ENCODE peak calls at places on chromosomes 7 and 10, in four cellular contexts. F is H1, U is HepG2, H is SK-N-SH. B is an unnamed sample.

GRCh38 chr10:98449287-98449686 is 2.6 kb upstream of the HPS1 start:
- DNase-seq in F (no peak), U (no peak), H (no peak), B (no peak)

GRCh38 chr7:123789200-123789784 is 40.5 kb upstream of the WASL start:
- DNase-seq in F (no peak), U (no peak), H (no peak), B (no peak)

GRCh38 chr10:65358565-65358964 is 1567.3 kb upstream of the LRRTM3 start:
- DNase-seq in F (no peak), U (peak), H (peak), B (no peak)

GRCh38 chr10:90857635-90858488 is at the start of gene HTR7:
- DNase-seq in F (no peak), U (peak), H (peak), B (no peak)

GRCh38 chr10:88385601-88386203 is 197.4 kb downstream of the RNLS start:
- DNase-seq in F (no peak), U (peak), H (no peak), B (peak)

GRCh38 chr10:79070611-79071534 is 2.1 kb downstream of the ZMIZ1 start:
- DNase-seq in F (no peak), U (peak), H (peak), B (no peak)

GRCh38 chr7:140581411-140581810 is 59.2 kb downstream of the DENND2A start:
- DNase-seq in F (no peak), U (no peak), H (no peak), B (no peak)

GRCh38 chr7:92797693-92798092 is 38.7 kb downstream of the CDK6 start:
- DNase-seq in F (no peak), U (no peak), H (no peak), B (no peak)

GRCh38 chr7:108239501-108240225 is 109.5 kb upstream of the LAMB4 start:
- DNase-seq in F (no peak), U (no peak), H (no peak), B (no peak)

GRCh38 chr7:22949944-22950343 is 64.0 kb downstream of the HYCC1 start:
- DNase-seq in F (no peak), U (no peak), H (no peak), B (no peak)

GRCh38 chr7:25653412-25653811 is 425.1 kb upstream of the NPVF start:
- DNase-seq in F (no peak), U (no peak), H (no peak), B (no peak)

GRCh38 chr10:73253226-73253557 is 748 bp upstream of the MRPS16 start:
- DNase-seq in F (no peak), U (peak), H (no peak), B (no peak)

GRCh38 chr7:98211221-98211675 is at the start of gene BHLHA15:
- DNase-seq in F (no peak), U (peak), H (peak), B (no peak)

GRCh38 chr10:71359364-71360046 is 37.2 kb upstream of the CDH23 start:
- DNase-seq in F (no peak), U (no peak), H (no peak), B (no peak)

GRCh38 chr7:707296-708000 is 19.1 kb upstream of the DNAAF5 start:
- DNase-seq in F (no peak), U (no peak), H (no peak), B (no peak)
- TF ChIP-seq TCF12 in F (no peak), U (no peak), H (no peak), B (no peak)

GRCh38 chr10:118991326-118991725 is 38.2 kb upstream of the NANOS1 start:
- DNase-seq in F (no peak), U (no peak), H (no peak), B (no peak)
- TF ChIP-seq TCF12 in F (no peak), U (no peak), H (no peak), B (no peak)

GRCh38 chr10:5556576-5556975 is 31.8 kb downstream of the CALML3 start:
- DNase-seq in F (no peak), U (no peak), H (no peak), B (no peak)
- TF ChIP-seq TCF12 in F (no peak), U (no peak), H (no peak), B (no peak)

GRCh38 chr7:30741289-30741688 is 10.6 kb upstream of the INMT start:
- DNase-seq in F (no peak), U (no peak), H (no peak), B (no peak)
- TF ChIP-seq TCF12 in F (no peak), U (no peak), H (no peak), B (no peak)

GRCh38 chr7:69761290-69761922 is 163.1 kb downstream of the AUTS2 start:
- DNase-seq in F (no peak), U (no peak), H (no peak), B (no peak)

GRCh38 chr7:69764681-69765080 is 166.4 kb downstream of the AUTS2 start:
- DNase-seq in F (no peak), U (no peak), H (no peak), B (no peak)

GRCh38 chr7:69762821-69763352 is 164.6 kb downstream of the AUTS2 start:
- DNase-seq in F (no peak), U (no peak), H (no peak), B (no peak)

GRCh38 chr7:69765879-69766278 is 167.6 kb downstream of the AUTS2 start:
- DNase-seq in F (no peak), U (no peak), H (no peak), B (no peak)

DNA sequence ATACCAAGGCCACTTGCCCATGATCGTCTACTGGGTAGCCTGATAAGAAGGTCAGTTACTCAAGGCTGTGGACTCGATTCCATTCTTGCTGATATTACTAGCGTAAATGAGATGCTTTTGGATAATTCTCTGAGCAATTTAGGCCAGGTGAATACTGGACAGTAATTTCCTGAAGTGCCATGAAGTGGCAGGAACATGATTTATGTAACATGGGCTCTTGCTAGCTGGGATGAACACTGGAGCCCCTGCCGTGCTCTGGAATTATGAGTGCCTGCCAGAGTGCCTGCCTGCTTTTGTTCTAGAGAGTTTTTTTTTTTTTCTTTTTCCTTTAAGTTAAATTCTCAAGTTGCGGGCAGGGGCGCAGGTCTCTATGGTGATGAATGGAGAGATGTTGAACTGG is 165.8 kb downstream of the AUTS2 start:
- DNase-seq in F (no peak), U (no peak), H (no peak), B (no peak)
- TF ChIP-seq TCF12 in F (no peak), U (no peak), H (no peak), B (no peak)

GRCh38 chr10:33332183-33333031 is 2.1 kb downstream of the NRP1 start:
- DNase-seq in F (no peak), U (no peak), H (no peak), B (no peak)
- TF ChIP-seq TCF12 in F (no peak), U (no peak), H (peak), B (no peak)